ENCODE peak calls at places on chromosomes 7 and 10, in eight cellular contexts. One of them, this sample, is unnamed.

GRCh38 chr10:77319557-77319956 is 318.1 kb downstream of the KCNMA1 start:
- DNase-seq in psoas muscle: no peak
- DNase-seq in HFFc6: no peak
- DNase-seq in body of pancreas: no peak
- DNase-seq in adrenal gland: no peak
- DNase-seq in AG09319: peak
- DNase-seq in chondrocyte: no peak
- DNase-seq in AG10803: peak
- DNase-seq in this sample: no peak

GRCh38 chr10:91684841-91685240 is 52.0 kb upstream of the PPP1R3C start:
- DNase-seq in psoas muscle: no peak
- DNase-seq in HFFc6: no peak
- DNase-seq in body of pancreas: no peak
- DNase-seq in adrenal gland: no peak
- DNase-seq in AG09319: no peak
- DNase-seq in chondrocyte: no peak
- DNase-seq in AG10803: no peak
- DNase-seq in this sample: no peak

GRCh38 chr7:44325181-44325671 is at the start of gene CAMK2B:
- DNase-seq in psoas muscle: no peak
- DNase-seq in HFFc6: no peak
- DNase-seq in body of pancreas: no peak
- DNase-seq in adrenal gland: no peak
- DNase-seq in AG09319: no peak
- DNase-seq in chondrocyte: no peak
- DNase-seq in AG10803: no peak
- DNase-seq in this sample: no peak

GRCh38 chr7:69172357-69173098 is 425.7 kb upstream of the AUTS2 start:
- DNase-seq in psoas muscle: no peak
- DNase-seq in HFFc6: no peak
- DNase-seq in body of pancreas: no peak
- DNase-seq in adrenal gland: no peak
- DNase-seq in AG09319: no peak
- DNase-seq in chondrocyte: no peak
- DNase-seq in AG10803: no peak
- DNase-seq in this sample: no peak

GRCh38 chr10:26437637-26438461 is at the start of gene APBB1IP:
- DNase-seq in psoas muscle: peak
- DNase-seq in HFFc6: peak
- DNase-seq in body of pancreas: peak
- DNase-seq in adrenal gland: peak
- DNase-seq in AG09319: peak
- DNase-seq in chondrocyte: no peak
- DNase-seq in AG10803: peak
- DNase-seq in this sample: no peak

GRCh38 chr10:59991661-59992060 is 85.3 kb upstream of the CCDC6 start:
- DNase-seq in psoas muscle: no peak
- DNase-seq in HFFc6: no peak
- DNase-seq in body of pancreas: peak
- DNase-seq in adrenal gland: peak
- DNase-seq in AG09319: no peak
- DNase-seq in chondrocyte: no peak
- DNase-seq in AG10803: peak
- DNase-seq in this sample: no peak

GRCh38 chr7:92489634-92490033 is 11.9 kb upstream of the ERVW-1 start:
- DNase-seq in psoas muscle: no peak
- DNase-seq in HFFc6: no peak
- DNase-seq in body of pancreas: peak
- DNase-seq in adrenal gland: no peak
- DNase-seq in AG09319: no peak
- DNase-seq in chondrocyte: no peak
- DNase-seq in AG10803: no peak
- DNase-seq in this sample: no peak

GRCh38 chr7:94907420-94908203 is at the start of gene PPP1R9A:
- DNase-seq in psoas muscle: peak
- DNase-seq in HFFc6: no peak
- DNase-seq in body of pancreas: peak
- DNase-seq in adrenal gland: peak
- DNase-seq in AG09319: no peak
- DNase-seq in chondrocyte: no peak
- DNase-seq in AG10803: no peak
- DNase-seq in this sample: peak

GRCh38 chr10:125502276-125502675 is 180.7 kb downstream of the TEX36 start:
- DNase-seq in psoas muscle: no peak
- DNase-seq in HFFc6: no peak
- DNase-seq in body of pancreas: no peak
- DNase-seq in adrenal gland: no peak
- DNase-seq in AG09319: no peak
- DNase-seq in chondrocyte: no peak
- DNase-seq in AG10803: no peak
- DNase-seq in this sample: no peak

GRCh38 chr7:77897004-77897547 is 98.5 kb downstream of the PHTF2 start:
- DNase-seq in psoas muscle: no peak
- DNase-seq in HFFc6: no peak
- DNase-seq in body of pancreas: no peak
- DNase-seq in adrenal gland: no peak
- DNase-seq in AG09319: no peak
- DNase-seq in chondrocyte: no peak
- DNase-seq in AG10803: no peak
- DNase-seq in this sample: no peak

GRCh38 chr7:30074422-30075030 is 46.3 kb downstream of the PLEKHA8 start:
- DNase-seq in psoas muscle: no peak
- DNase-seq in HFFc6: peak
- DNase-seq in body of pancreas: no peak
- DNase-seq in adrenal gland: no peak
- DNase-seq in AG09319: no peak
- DNase-seq in chondrocyte: no peak
- DNase-seq in AG10803: peak
- DNase-seq in this sample: no peak

GRCh38 chr7:90708841-90709317 is 112.8 kb downstream of the CDK14 start:
- DNase-seq in psoas muscle: no peak
- DNase-seq in HFFc6: peak
- DNase-seq in body of pancreas: peak
- DNase-seq in adrenal gland: peak
- DNase-seq in AG09319: no peak
- DNase-seq in chondrocyte: no peak
- DNase-seq in AG10803: peak
- DNase-seq in this sample: no peak

GRCh38 chr7:30688718-30689221 is 6.5 kb upstream of the CRHR2 start:
- DNase-seq in psoas muscle: no peak
- DNase-seq in HFFc6: no peak
- DNase-seq in body of pancreas: peak
- DNase-seq in adrenal gland: no peak
- DNase-seq in AG09319: no peak
- DNase-seq in chondrocyte: no peak
- DNase-seq in AG10803: peak
- DNase-seq in this sample: no peak

GRCh38 chr10:7533657-7534479 is 123.0 kb upstream of the SFMBT2 start:
- DNase-seq in psoas muscle: no peak
- DNase-seq in HFFc6: no peak
- DNase-seq in body of pancreas: no peak
- DNase-seq in adrenal gland: no peak
- DNase-seq in AG09319: no peak
- DNase-seq in chondrocyte: no peak
- DNase-seq in AG10803: no peak
- DNase-seq in this sample: no peak

GRCh38 chr10:86591436-86591835 is 62.9 kb upstream of the OPN4 start:
- DNase-seq in psoas muscle: no peak
- DNase-seq in HFFc6: no peak
- DNase-seq in body of pancreas: no peak
- DNase-seq in adrenal gland: no peak
- DNase-seq in AG09319: no peak
- DNase-seq in chondrocyte: no peak
- DNase-seq in AG10803: no peak
- DNase-seq in this sample: no peak

GRCh38 chr7:141563956-141564623 is 12.9 kb downstream of the AGK start:
- DNase-seq in psoas muscle: no peak
- DNase-seq in HFFc6: no peak
- DNase-seq in body of pancreas: no peak
- DNase-seq in adrenal gland: no peak
- DNase-seq in AG09319: no peak
- DNase-seq in chondrocyte: no peak
- DNase-seq in AG10803: no peak
- DNase-seq in this sample: no peak

GRCh38 chr10:25631471-25631870 is 302.6 kb upstream of the MYO3A start:
- DNase-seq in psoas muscle: no peak
- DNase-seq in HFFc6: no peak
- DNase-seq in body of pancreas: no peak
- DNase-seq in adrenal gland: no peak
- DNase-seq in AG09319: no peak
- DNase-seq in chondrocyte: no peak
- DNase-seq in AG10803: no peak
- DNase-seq in this sample: no peak

GRCh38 chr10:43048301-43049051 is 28.4 kb upstream of the RET start:
- DNase-seq in psoas muscle: no peak
- DNase-seq in HFFc6: peak
- DNase-seq in body of pancreas: no peak
- DNase-seq in adrenal gland: no peak
- DNase-seq in AG09319: no peak
- DNase-seq in chondrocyte: peak
- DNase-seq in AG10803: peak
- DNase-seq in this sample: no peak

GRCh38 chr7:315516-316265 is 25.7 kb downstream of the FOXL3 start:
- DNase-seq in psoas muscle: peak
- DNase-seq in HFFc6: no peak
- DNase-seq in body of pancreas: no peak
- DNase-seq in adrenal gland: no peak
- DNase-seq in AG09319: no peak
- DNase-seq in chondrocyte: peak
- DNase-seq in AG10803: no peak
- DNase-seq in this sample: no peak
- TF ChIP-seq CTCF in psoas muscle: no peak
- TF ChIP-seq CTCF in HFFc6: no peak
- TF ChIP-seq CTCF in body of pancreas: no peak
- TF ChIP-seq CTCF in adrenal gland: no peak
- TF ChIP-seq CTCF in AG09319: no peak
- TF ChIP-seq CTCF in chondrocyte: no peak
- TF ChIP-seq CTCF in AG10803: no peak
- TF ChIP-seq CTCF in this sample: no peak

GRCh38 chr10:71548494-71548846 is 151.8 kb downstream of the CDH23 start:
- DNase-seq in psoas muscle: no peak
- DNase-seq in HFFc6: no peak
- DNase-seq in body of pancreas: no peak
- DNase-seq in adrenal gland: no peak
- DNase-seq in AG09319: no peak
- DNase-seq in chondrocyte: no peak
- DNase-seq in AG10803: no peak
- DNase-seq in this sample: no peak
- TF ChIP-seq CTCF in psoas muscle: peak
- TF ChIP-seq CTCF in HFFc6: peak
- TF ChIP-seq CTCF in body of pancreas: no peak
- TF ChIP-seq CTCF in adrenal gland: peak
- TF ChIP-seq CTCF in AG09319: peak
- TF ChIP-seq CTCF in chondrocyte: peak
- TF ChIP-seq CTCF in AG10803: peak
- TF ChIP-seq CTCF in this sample: peak

GRCh38 chr7:108802639-108803038 is 233.0 kb downstream of the DNAJB9 start:
- DNase-seq in psoas muscle: no peak
- DNase-seq in HFFc6: no peak
- DNase-seq in body of pancreas: no peak
- DNase-seq in adrenal gland: no peak
- DNase-seq in AG09319: no peak
- DNase-seq in chondrocyte: no peak
- DNase-seq in AG10803: no peak
- DNase-seq in this sample: no peak

GRCh38 chr7:108808556-108808955 is 238.9 kb downstream of the DNAJB9 start:
- DNase-seq in psoas muscle: no peak
- DNase-seq in HFFc6: no peak
- DNase-seq in body of pancreas: no peak
- DNase-seq in adrenal gland: no peak
- DNase-seq in AG09319: no peak
- DNase-seq in chondrocyte: no peak
- DNase-seq in AG10803: no peak
- DNase-seq in this sample: no peak

GRCh38 chr7:108809356-108809755 is 239.7 kb downstream of the DNAJB9 start:
- DNase-seq in psoas muscle: no peak
- DNase-seq in HFFc6: no peak
- DNase-seq in body of pancreas: no peak
- DNase-seq in adrenal gland: no peak
- DNase-seq in AG09319: no peak
- DNase-seq in chondrocyte: no peak
- DNase-seq in AG10803: no peak
- DNase-seq in this sample: no peak

GRCh38 chr7:108805808-108806397 is 236.2 kb downstream of the DNAJB9 start:
- DNase-seq in psoas muscle: no peak
- DNase-seq in HFFc6: peak
- DNase-seq in body of pancreas: no peak
- DNase-seq in adrenal gland: no peak
- DNase-seq in AG09319: no peak
- DNase-seq in chondrocyte: no peak
- DNase-seq in AG10803: peak
- DNase-seq in this sample: no peak
- TF ChIP-seq CTCF in psoas muscle: peak
- TF ChIP-seq CTCF in HFFc6: peak
- TF ChIP-seq CTCF in body of pancreas: peak
- TF ChIP-seq CTCF in adrenal gland: peak
- TF ChIP-seq CTCF in AG09319: peak
- TF ChIP-seq CTCF in chondrocyte: peak
- TF ChIP-seq CTCF in AG10803: peak
- TF ChIP-seq CTCF in this sample: peak

DNA sequence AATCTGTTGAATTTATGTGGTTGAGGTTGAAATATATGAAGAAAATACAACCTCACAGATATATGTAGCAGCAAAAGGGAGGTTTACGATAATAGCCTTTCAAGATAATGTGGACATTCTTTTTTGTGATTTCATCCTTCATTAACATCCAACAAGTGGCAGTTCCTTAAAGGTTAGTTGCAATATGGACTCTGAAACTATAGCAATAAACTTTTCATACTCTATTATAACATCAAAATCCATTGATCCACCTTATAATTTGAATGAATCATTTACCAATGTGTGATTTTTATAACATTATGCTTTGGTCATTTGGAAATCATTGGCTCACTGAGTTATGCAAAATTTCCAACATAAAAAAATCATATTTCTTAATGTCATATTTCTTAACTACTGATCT is 200.8 kb upstream of the CSTF2T start:
- DNase-seq in psoas muscle: no peak
- DNase-seq in HFFc6: no peak
- DNase-seq in body of pancreas: no peak
- DNase-seq in adrenal gland: no peak
- DNase-seq in AG09319: no peak
- DNase-seq in chondrocyte: no peak
- DNase-seq in AG10803: no peak
- DNase-seq in this sample: no peak
- TF ChIP-seq CTCF in psoas muscle: no peak
- TF ChIP-seq CTCF in HFFc6: no peak
- TF ChIP-seq CTCF in body of pancreas: no peak
- TF ChIP-seq CTCF in adrenal gland: no peak
- TF ChIP-seq CTCF in AG09319: no peak
- TF ChIP-seq CTCF in chondrocyte: no peak
- TF ChIP-seq CTCF in AG10803: no peak
- TF ChIP-seq CTCF in this sample: no peak

GRCh38 chr7:1169409-1170368 is 9.7 kb upstream of the ZFAND2A start:
- DNase-seq in psoas muscle: peak
- DNase-seq in HFFc6: no peak
- DNase-seq in body of pancreas: peak
- DNase-seq in adrenal gland: peak
- DNase-seq in AG09319: peak
- DNase-seq in chondrocyte: no peak
- DNase-seq in AG10803: peak
- DNase-seq in this sample: no peak
- TF ChIP-seq CTCF in psoas muscle: peak
- TF ChIP-seq CTCF in HFFc6: peak
- TF ChIP-seq CTCF in body of pancreas: peak
- TF ChIP-seq CTCF in adrenal gland: peak
- TF ChIP-seq CTCF in AG09319: peak
- TF ChIP-seq CTCF in chondrocyte: peak
- TF ChIP-seq CTCF in AG10803: peak
- TF ChIP-seq CTCF in this sample: peak

This sample was measured in mesothelial cell of epicardium.